ENCODE peak calls at places on chromosomes 6 and 20, in seven cellular contexts. D, E, R, M, T, L and A are unnamed samples.

GRCh38 chr6:139640911-139641310 is 266.5 kb upstream of the CITED2 start:
- DNase-seq in L (no peak), E (no peak), R (no peak), M (no peak), D (no peak), T (no peak), A (no peak)

GRCh38 chr20:14208956-14209355 is 128.5 kb downstream of the FLRT3 start:
- DNase-seq in E (no peak), R (no peak), D (no peak), L (no peak), T (no peak), M (no peak), A (no peak)

GRCh38 chr6:34544776-34545471 is 11.2 kb downstream of the SPDEF start:
- DNase-seq in M (no peak), T (no peak), E (no peak), L (no peak), R (no peak), D (no peak), A (no peak)

GRCh38 chr6:48098923-48099322 is 12.1 kb downstream of the PTCHD4 start:
- DNase-seq in L (no peak), D (no peak), R (no peak), E (no peak), M (no peak), T (peak), A (no peak)

GRCh38 chr6:43277083-43277642 is 20.9 kb upstream of the SLC22A7 start:
- DNase-seq in L (no peak), D (no peak), R (no peak), M (no peak), T (no peak), E (no peak), A (no peak)

GRCh38 chr6:2196079-2196679 is 49.2 kb downstream of the GMDS start:
- DNase-seq in D (peak), T (peak), L (no peak), R (no peak), M (no peak), E (no peak), A (peak)

GRCh38 chr6:43060034-43060754 is 763 bp downstream of the KLC4 start:
- DNase-seq in T (no peak), E (no peak), M (no peak), D (no peak), R (peak), L (no peak), A (no peak)

GRCh38 chr6:169274761-169275160 is 21.1 kb upstream of the THBS2 start:
- DNase-seq in M (no peak), E (no peak), R (no peak), D (no peak), T (no peak), L (no peak), A (no peak)

GRCh38 chr6:136114661-136115060 is 135.4 kb downstream of the MTFR2 start:
- DNase-seq in L (no peak), R (peak), T (no peak), E (no peak), M (no peak), D (no peak), A (no peak)

GRCh38 chr6:136720045-136720760 is 72.1 kb downstream of the MAP3K5 start:
- DNase-seq in M (no peak), R (no peak), T (no peak), D (no peak), E (no peak), L (no peak), A (peak)

GRCh38 chr6:17962436-17963031 is 24.9 kb downstream of the KIF13A start:
- DNase-seq in E (no peak), R (peak), L (no peak), T (no peak), M (no peak), D (peak), A (no peak)

GRCh38 chr6:335572-335971 is 43.3 kb downstream of the DUSP22 start:
- DNase-seq in M (no peak), T (no peak), L (peak), R (peak), E (no peak), D (no peak), A (no peak)

GRCh38 chr6:170160031-170160627 is 130.7 kb downstream of the DLL1 start:
- DNase-seq in T (no peak), M (no peak), D (no peak), R (peak), E (no peak), L (peak), A (peak)

GRCh38 chr6:134379086-134379485 is 61.2 kb upstream of the SGK1 start:
- DNase-seq in L (no peak), E (no peak), R (peak), M (no peak), T (no peak), D (no peak), A (no peak)

GRCh38 chr6:131819507-131820228 is 11.8 kb downstream of the ENPP1 start:
- DNase-seq in E (no peak), T (no peak), L (no peak), D (peak), M (no peak), R (no peak), A (no peak)

GRCh38 chr6:154427425-154427824 is 70.8 kb upstream of the IPCEF1 start:
- DNase-seq in L (no peak), R (no peak), M (no peak), E (no peak), T (no peak), D (no peak), A (no peak)

GRCh38 chr6:154852700-154853099 is 119.5 kb downstream of the SCAF8 start:
- DNase-seq in E (no peak), M (no peak), T (no peak), D (no peak), L (no peak), R (no peak), A (no peak)

GRCh38 chr20:7650481-7650880 is 289.8 kb downstream of the HAO1 start:
- DNase-seq in R (no peak), D (peak), M (no peak), E (no peak), L (no peak), T (peak), A (peak)

GRCh38 chr6:927157-927556 is 234.2 kb upstream of the EXOC2 start:
- DNase-seq in M (no peak), T (no peak), R (no peak), E (no peak), D (no peak), L (no peak), A (no peak)

GRCh38 chr20:12597491-12597890 is 411.3 kb upstream of the SPTLC3 start:
- DNase-seq in M (no peak), R (no peak), D (no peak), T (no peak), L (no peak), E (no peak), A (no peak)

GRCh38 chr6:119627908-119628669 is 278.5 kb upstream of the MAN1A1 start:
- DNase-seq in D (no peak), T (no peak), E (no peak), L (no peak), R (no peak), M (no peak), A (no peak)

GRCh38 chr20:60851826-60852704 is 400.0 kb upstream of the CDH4 start:
- DNase-seq in E (no peak), R (no peak), D (no peak), L (no peak), T (no peak), M (no peak), A (peak)

GRCh38 chr6:155417454-155417853 is 38.2 kb downstream of the NOX3 start:
- DNase-seq in M (no peak), L (no peak), R (no peak), T (no peak), D (no peak), E (no peak), A (no peak)

GRCh38 chr6:168180548-168181011 is 101.6 kb upstream of the FRMD1 start:
- DNase-seq in M (no peak), E (no peak), T (no peak), R (peak), D (no peak), L (no peak), A (no peak)

GRCh38 chr6:25318589-25318988 is 39.4 kb downstream of the CARMIL1 start:
- DNase-seq in D (no peak), T (no peak), M (no peak), R (no peak), E (no peak), L (no peak), A (no peak)

GRCh38 chr6:22146581-22147468 is 150.0 kb downstream of the PRL start:
- DNase-seq in R (peak), D (no peak), E (peak), M (peak), L (no peak), T (peak), A (no peak)

GRCh38 chr6:147322299-147323162 is 118.3 kb downstream of the STXBP5 start:
- DNase-seq in R (no peak), L (no peak), D (no peak), M (no peak), T (peak), E (no peak), A (no peak)

GRCh38 chr6:46453756-46454316 is 37.4 kb downstream of the RCAN2 start:
- DNase-seq in L (no peak), E (no peak), D (no peak), R (no peak), M (no peak), T (no peak), A (no peak)

GRCh38 chr6:170143401-170144150 is 147.3 kb downstream of the DLL1 start:
- DNase-seq in L (peak), E (no peak), M (no peak), T (no peak), D (no peak), R (no peak), A (no peak)

GRCh38 chr20:40462600-40462999 is 226.4 kb downstream of the MAFB start:
- DNase-seq in R (no peak), M (no peak), E (no peak), D (no peak), T (no peak), L (no peak), A (no peak)

GRCh38 chr6:87501809-87502572 is 29.2 kb downstream of the SLC35A1 start:
- DNase-seq in R (no peak), T (peak), M (no peak), E (no peak), L (no peak), D (no peak), A (no peak)

GRCh38 chr20:63699466-63700198 is 3.2 kb downstream of the TNFRSF6B start:
- DNase-seq in M (no peak), E (no peak), R (peak), D (no peak), L (peak), T (no peak), A (no peak)

GRCh38 chr6:45616209-45616608 is 238.5 kb upstream of the SUPT3H start:
- DNase-seq in M (no peak), D (no peak), L (no peak), E (no peak), T (no peak), R (no peak), A (no peak)

GRCh38 chr6:158441639-158442308 is 118.1 kb upstream of the TMEM181 start:
- DNase-seq in T (no peak), E (no peak), L (no peak), R (no peak), D (no peak), M (no peak), A (no peak)
- H3K27ac ChIP-seq in T (no peak), E (peak), L (no peak), R (no peak), D (no peak), M (peak), A (no peak)

GRCh38 chr6:11197175-11197535 is 35.3 kb downstream of the NEDD9 start:
- DNase-seq in D (peak), E (no peak), L (no peak), M (no peak), T (peak), R (no peak), A (no peak)

GRCh38 chr6:11198663-11199603 is 33.5 kb downstream of the NEDD9 start:
- DNase-seq in L (no peak), E (no peak), M (no peak), T (no peak), D (no peak), R (no peak), A (no peak)

GRCh38 chr6:11197846-11198245 is 34.6 kb downstream of the NEDD9 start:
- DNase-seq in T (no peak), E (no peak), L (no peak), M (no peak), R (no peak), D (no peak), A (no peak)

GRCh38 chr6:11194399-11195274 is 37.8 kb downstream of the NEDD9 start:
- DNase-seq in R (no peak), M (no peak), T (peak), D (peak), L (no peak), E (no peak), A (no peak)

DNA sequence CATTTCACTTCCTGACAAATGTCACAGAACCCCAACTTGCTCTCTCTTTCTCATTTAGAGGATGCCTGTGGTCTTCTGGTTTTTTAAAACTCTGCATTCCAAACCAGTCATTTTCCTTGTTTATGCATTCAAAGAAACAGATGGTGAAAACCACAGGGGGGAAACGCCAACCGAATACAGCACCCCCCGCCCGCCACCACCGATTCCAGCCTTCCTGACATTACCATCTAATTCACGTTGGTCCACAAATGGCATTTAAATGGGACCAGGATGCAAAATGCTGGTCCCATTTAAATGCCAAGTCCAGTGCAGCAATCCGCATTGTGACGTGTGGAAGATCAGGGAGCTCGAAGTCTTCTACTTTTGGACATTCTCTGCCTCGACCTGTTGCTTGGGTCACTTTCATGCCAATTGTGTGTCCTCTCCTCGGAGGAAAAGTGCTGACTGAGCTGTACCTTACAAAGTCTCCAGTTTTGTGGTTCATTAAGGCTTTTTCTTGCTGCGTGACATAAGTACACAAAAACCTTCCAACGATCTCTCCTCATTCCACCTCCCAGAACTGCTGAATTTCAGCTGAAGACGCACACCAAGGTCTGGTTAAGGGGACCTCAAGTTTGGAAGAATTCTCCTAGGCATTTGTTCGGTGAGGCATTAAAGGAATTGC is 35.8 kb downstream of the NEDD9 start:
- DNase-seq in L (no peak), R (no peak), E (no peak), D (peak), T (no peak), M (no peak), A (no peak)
- H3K27ac ChIP-seq in L (no peak), R (peak), E (no peak), D (peak), T (peak), M (no peak), A (no peak)

DNA sequence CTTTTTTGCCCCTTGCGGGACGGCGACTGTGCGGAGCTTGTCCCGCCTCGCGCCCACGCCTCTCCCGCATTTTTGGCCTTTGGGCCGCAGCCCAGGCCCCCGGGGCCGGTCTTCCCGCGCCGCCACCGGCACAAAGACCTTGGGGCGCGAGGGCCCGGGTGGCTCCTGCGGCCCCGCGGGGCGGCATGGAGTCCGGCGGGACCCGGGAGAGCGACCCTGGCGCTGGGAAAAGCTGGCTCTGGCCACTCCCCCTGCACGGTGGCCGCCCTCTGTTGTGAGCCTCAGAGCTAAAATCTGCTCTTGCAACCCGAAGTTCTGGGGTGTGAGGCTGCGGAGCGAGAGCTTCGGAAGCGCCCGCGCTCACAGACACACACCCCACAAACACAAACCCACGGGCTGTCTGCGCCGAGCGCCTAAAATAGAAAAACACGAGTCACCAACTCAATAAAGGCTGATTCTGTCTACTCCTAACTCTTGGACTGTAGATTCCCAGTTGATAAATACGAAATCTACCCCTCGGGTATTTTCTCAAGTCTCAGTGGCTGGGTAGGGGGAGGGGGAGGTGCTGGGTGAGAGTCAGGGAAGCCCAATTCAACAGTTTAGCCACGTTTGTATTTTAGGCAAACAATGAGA is 496 bp upstream of the BEND3 start:
- DNase-seq in E (no peak), M (peak), T (peak), R (no peak), L (peak), D (peak), A (no peak)
- H3K27ac ChIP-seq in E (no peak), M (no peak), T (no peak), R (peak), L (no peak), D (no peak), A (peak)

DNA sequence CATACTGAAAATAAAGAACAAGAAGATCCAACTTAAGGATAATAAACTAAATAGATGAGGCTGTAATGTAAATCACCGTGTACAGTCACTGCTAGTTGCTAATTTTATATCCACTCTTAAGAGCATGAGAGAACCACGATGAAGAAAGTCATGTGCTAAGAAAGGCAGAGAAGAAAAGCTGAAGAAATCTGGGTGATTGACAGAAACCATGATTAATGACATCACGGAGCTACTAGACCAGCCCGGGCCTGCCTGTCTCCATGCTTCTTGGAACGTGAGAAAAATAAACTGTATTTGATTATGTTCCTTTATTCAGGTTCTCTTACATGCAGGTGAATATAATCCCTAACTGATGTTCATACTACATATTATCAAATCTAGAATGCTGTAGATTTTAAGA is 84.2 kb upstream of the E2F3 start:
- DNase-seq in E (no peak), R (no peak), L (no peak), D (no peak), M (no peak), T (no peak), A (no peak)
- H3K27ac ChIP-seq in E (no peak), R (no peak), L (no peak), D (no peak), M (no peak), T (no peak), A (no peak)

GRCh38 chr6:79525272-79526100 is 11.7 kb downstream of the LCA5 start:
- DNase-seq in R (no peak), T (no peak), E (no peak), L (no peak), D (peak), M (no peak), A (no peak)
- H3K27ac ChIP-seq in R (peak), T (no peak), E (no peak), L (no peak), D (peak), M (no peak), A (no peak)

GRCh38 chr6:3844097-3844463 is 5.1 kb upstream of the FAM50B start:
- DNase-seq in M (no peak), T (no peak), R (no peak), L (no peak), E (no peak), D (peak), A (no peak)
- H3K27ac ChIP-seq in M (no peak), T (no peak), R (no peak), L (no peak), E (no peak), D (peak), A (no peak)